ENCODE peak calls at places on chromosomes 1 and 21, in seven cellular contexts. One of them, this sample, is unnamed. For H3K9me3 and H3K4me1, the result is how much of the 10 kb centered on the place peaks cover.

GRCh38 chr1:27906764-27907163 is 28.0 kb upstream of the SMPDL3B start:
- DNase-seq in neural progenitor cell: no peak
- DNase-seq in GM23248: no peak
- DNase-seq in hepatocyte: no peak
- DNase-seq in astrocyte: no peak
- DNase-seq in fibroblast of lung: no peak
- DNase-seq in PC-3: no peak
- DNase-seq in this sample: no peak

GRCh38 chr1:101587749-101588148 is 350.9 kb downstream of the S1PR1 start:
- DNase-seq in hepatocyte: peak
- DNase-seq in fibroblast of lung: peak
- DNase-seq in GM23248: peak
- DNase-seq in PC-3: no peak
- DNase-seq in neural progenitor cell: no peak
- DNase-seq in astrocyte: peak
- DNase-seq in this sample: no peak

GRCh38 chr1:10438677-10439163 is 8.5 kb downstream of the CENPS start:
- DNase-seq in neural progenitor cell: no peak
- DNase-seq in hepatocyte: no peak
- DNase-seq in GM23248: no peak
- DNase-seq in fibroblast of lung: no peak
- DNase-seq in astrocyte: no peak
- DNase-seq in PC-3: no peak
- DNase-seq in this sample: no peak

GRCh38 chr1:6668503-6668902 is 33.1 kb downstream of the DNAJC11 start:
- DNase-seq in GM23248: no peak
- DNase-seq in PC-3: no peak
- DNase-seq in fibroblast of lung: no peak
- DNase-seq in hepatocyte: no peak
- DNase-seq in neural progenitor cell: no peak
- DNase-seq in astrocyte: no peak
- DNase-seq in this sample: no peak

GRCh38 chr1:201065686-201066085 is 42.2 kb upstream of the KIF21B start:
- DNase-seq in fibroblast of lung: no peak
- DNase-seq in astrocyte: no peak
- DNase-seq in GM23248: no peak
- DNase-seq in neural progenitor cell: no peak
- DNase-seq in hepatocyte: no peak
- DNase-seq in PC-3: no peak
- DNase-seq in this sample: no peak

GRCh38 chr21:14569026-14569425 is 22.9 kb upstream of the SAMSN1 start:
- DNase-seq in hepatocyte: no peak
- DNase-seq in PC-3: no peak
- DNase-seq in astrocyte: no peak
- DNase-seq in GM23248: no peak
- DNase-seq in fibroblast of lung: no peak
- DNase-seq in neural progenitor cell: no peak
- DNase-seq in this sample: no peak

GRCh38 chr21:30194701-30195299 is 21.1 kb downstream of the CLDN8 start:
- DNase-seq in PC-3: peak
- DNase-seq in hepatocyte: peak
- DNase-seq in neural progenitor cell: peak
- DNase-seq in fibroblast of lung: no peak
- DNase-seq in GM23248: peak
- DNase-seq in astrocyte: no peak
- DNase-seq in this sample: peak

GRCh38 chr1:187264995-187265602 is 436.4 kb downstream of the PLA2G4A start:
- DNase-seq in PC-3: peak
- DNase-seq in GM23248: peak
- DNase-seq in astrocyte: peak
- DNase-seq in fibroblast of lung: peak
- DNase-seq in hepatocyte: peak
- DNase-seq in neural progenitor cell: peak
- DNase-seq in this sample: peak

GRCh38 chr1:11806307-11806936 is 431 bp downstream of the CLCN6 start:
- DNase-seq in GM23248: peak
- DNase-seq in hepatocyte: peak
- DNase-seq in fibroblast of lung: peak
- DNase-seq in astrocyte: peak
- DNase-seq in PC-3: peak
- DNase-seq in neural progenitor cell: no peak
- DNase-seq in this sample: peak

GRCh38 chr21:17512245-17513213 is at the start of gene CXADR:
- DNase-seq in hepatocyte: peak
- DNase-seq in PC-3: peak
- DNase-seq in fibroblast of lung: peak
- DNase-seq in neural progenitor cell: peak
- DNase-seq in GM23248: peak
- DNase-seq in astrocyte: peak
- DNase-seq in this sample: peak

GRCh38 chr1:115564201-115564600 is 77.6 kb upstream of the VANGL1 start:
- DNase-seq in GM23248: no peak
- DNase-seq in neural progenitor cell: peak
- DNase-seq in PC-3: no peak
- DNase-seq in astrocyte: no peak
- DNase-seq in fibroblast of lung: peak
- DNase-seq in hepatocyte: no peak
- DNase-seq in this sample: no peak

GRCh38 chr1:208595745-208596144 is 351.6 kb upstream of the PLXNA2 start:
- DNase-seq in GM23248: peak
- DNase-seq in neural progenitor cell: no peak
- DNase-seq in PC-3: peak
- DNase-seq in fibroblast of lung: peak
- DNase-seq in hepatocyte: peak
- DNase-seq in astrocyte: peak
- DNase-seq in this sample: no peak

GRCh38 chr21:32949701-32950100 is 76.0 kb upstream of the OLIG2 start:
- DNase-seq in neural progenitor cell: peak
- DNase-seq in astrocyte: no peak
- DNase-seq in hepatocyte: no peak
- DNase-seq in fibroblast of lung: no peak
- DNase-seq in GM23248: no peak
- DNase-seq in PC-3: no peak
- DNase-seq in this sample: no peak

DNA sequence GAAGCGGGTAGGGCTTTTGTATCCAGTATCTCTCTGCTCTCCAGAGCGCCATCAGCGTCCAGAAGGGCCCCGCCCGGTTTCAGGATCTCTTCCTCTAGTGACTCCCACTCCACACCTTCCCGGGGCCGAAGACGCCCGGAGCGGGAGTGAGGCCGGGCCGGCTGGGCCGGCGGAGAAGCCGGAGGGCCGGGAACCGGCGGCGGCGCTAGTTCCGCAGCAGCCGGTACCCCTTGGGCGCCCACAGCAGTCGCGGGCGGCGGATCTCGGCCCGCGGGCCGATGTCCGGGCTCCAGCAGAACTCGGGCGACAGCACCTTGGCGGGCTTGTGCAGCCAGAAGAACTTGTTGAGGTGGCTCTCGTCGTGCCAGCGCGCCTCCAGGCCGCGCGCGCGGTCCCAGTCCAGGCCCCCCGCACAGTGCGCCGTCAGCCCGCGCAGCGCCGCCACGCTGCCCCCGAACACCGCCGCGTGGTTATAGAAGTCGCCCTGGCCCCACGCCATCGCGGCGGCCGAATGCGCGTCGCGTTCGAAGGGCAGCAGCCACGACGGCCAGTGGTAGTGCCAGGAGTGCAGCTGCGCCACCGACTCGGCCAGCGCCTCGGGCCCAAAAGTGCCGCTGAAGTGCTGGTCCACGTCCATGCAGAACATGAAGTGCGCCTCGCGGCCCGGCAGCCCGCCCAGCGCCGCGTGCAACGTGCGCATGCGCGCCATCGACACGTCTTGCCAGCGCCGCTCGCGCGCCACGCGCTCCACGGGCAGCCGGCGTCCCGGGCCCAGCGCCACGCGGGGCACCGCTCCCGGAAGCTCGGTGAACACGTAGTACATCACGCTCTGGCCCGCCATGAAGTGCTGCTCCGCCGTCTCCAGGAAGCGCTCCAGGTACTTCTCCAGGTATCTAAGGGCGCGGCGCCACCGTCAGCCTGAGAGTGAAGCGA is 14.1 kb downstream of the A3GALT2 start:
- DNase-seq in neural progenitor cell: no peak
- DNase-seq in astrocyte: no peak
- DNase-seq in hepatocyte: no peak
- DNase-seq in GM23248: peak
- DNase-seq in PC-3: no peak
- DNase-seq in fibroblast of lung: no peak
- DNase-seq in this sample: no peak
- TF ChIP-seq EZH2 in neural progenitor cell: no peak
- TF ChIP-seq EZH2 in astrocyte: peak
- TF ChIP-seq EZH2 in hepatocyte: no peak
- TF ChIP-seq EZH2 in GM23248: no peak
- TF ChIP-seq EZH2 in PC-3: no peak
- TF ChIP-seq EZH2 in fibroblast of lung: no peak
- TF ChIP-seq EZH2 in this sample: no peak

GRCh38 chr1:50812346-50812745 is 147.7 kb downstream of the FAF1 start:
- DNase-seq in fibroblast of lung: no peak
- DNase-seq in PC-3: no peak
- DNase-seq in neural progenitor cell: no peak
- DNase-seq in GM23248: no peak
- DNase-seq in astrocyte: no peak
- DNase-seq in hepatocyte: no peak
- DNase-seq in this sample: no peak
- H3K9me3 ChIP-seq in fibroblast of lung: under half
- H3K9me3 ChIP-seq in PC-3: under half
- H3K9me3 ChIP-seq in neural progenitor cell: under half
- H3K9me3 ChIP-seq in GM23248: under half
- H3K9me3 ChIP-seq in astrocyte: under half
- H3K9me3 ChIP-seq in hepatocyte: under half
- H3K9me3 ChIP-seq in this sample: under half

DNA sequence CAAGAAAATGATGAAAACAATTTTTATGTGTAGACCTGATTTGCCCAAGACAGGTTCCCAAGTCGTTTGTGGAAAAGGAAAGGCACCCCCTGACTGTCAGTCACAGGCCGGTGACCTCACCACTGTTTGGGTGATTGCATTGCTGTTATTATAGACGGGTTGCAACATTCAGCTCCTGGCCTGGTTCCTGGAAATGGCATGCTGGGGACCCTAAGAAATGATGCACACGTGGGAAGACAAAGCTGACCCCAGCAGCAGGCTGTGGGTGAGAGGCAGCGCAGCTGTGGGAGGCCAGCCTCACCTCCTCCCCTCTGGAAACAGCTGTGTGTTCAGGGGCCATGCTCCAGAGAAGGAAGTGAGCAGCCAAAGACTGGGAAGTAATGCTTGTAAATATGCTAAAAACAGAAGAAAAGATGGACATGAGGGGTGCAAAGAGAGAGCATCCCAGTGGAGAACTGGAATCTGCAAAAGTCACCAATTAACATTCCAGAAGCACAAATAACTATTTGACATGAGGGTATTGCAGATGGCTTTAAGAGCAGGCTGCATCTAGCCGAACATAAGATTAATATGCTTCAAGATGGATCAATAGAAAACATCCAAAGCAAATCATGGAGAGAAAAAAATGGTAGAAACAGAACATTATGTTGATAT is 23.4 kb upstream of the ABCG1 start:
- DNase-seq in PC-3: no peak
- DNase-seq in hepatocyte: no peak
- DNase-seq in fibroblast of lung: no peak
- DNase-seq in astrocyte: no peak
- DNase-seq in neural progenitor cell: no peak
- DNase-seq in GM23248: peak
- DNase-seq in this sample: no peak
- H3K4me1 ChIP-seq in PC-3: under half
- H3K4me1 ChIP-seq in hepatocyte: under half
- H3K4me1 ChIP-seq in fibroblast of lung: under half
- H3K4me1 ChIP-seq in astrocyte: under half
- H3K4me1 ChIP-seq in neural progenitor cell: under half
- H3K4me1 ChIP-seq in GM23248: under half
- H3K4me1 ChIP-seq in this sample: under half

GRCh38 chr1:156422602-156423091 is 53.6 kb downstream of the RHBG start:
- DNase-seq in astrocyte: no peak
- DNase-seq in GM23248: no peak
- DNase-seq in PC-3: peak
- DNase-seq in hepatocyte: no peak
- DNase-seq in neural progenitor cell: no peak
- DNase-seq in fibroblast of lung: no peak
- DNase-seq in this sample: no peak

GRCh38 chr1:156419863-156420208 is 50.8 kb downstream of the RHBG start:
- DNase-seq in neural progenitor cell: peak
- DNase-seq in fibroblast of lung: no peak
- DNase-seq in GM23248: no peak
- DNase-seq in PC-3: no peak
- DNase-seq in astrocyte: no peak
- DNase-seq in hepatocyte: no peak
- DNase-seq in this sample: no peak

GRCh38 chr1:156421939-156422601 is 53.1 kb downstream of the RHBG start:
- DNase-seq in GM23248: no peak
- DNase-seq in fibroblast of lung: no peak
- DNase-seq in PC-3: no peak
- DNase-seq in neural progenitor cell: no peak
- DNase-seq in astrocyte: no peak
- DNase-seq in hepatocyte: no peak
- DNase-seq in this sample: no peak

GRCh38 chr1:156421062-156421938 is 52.3 kb downstream of the RHBG start:
- DNase-seq in PC-3: peak
- DNase-seq in fibroblast of lung: peak
- DNase-seq in astrocyte: peak
- DNase-seq in neural progenitor cell: peak
- DNase-seq in hepatocyte: peak
- DNase-seq in GM23248: peak
- DNase-seq in this sample: peak

GRCh38 chr1:156420209-156421061 is 51.4 kb downstream of the RHBG start:
- DNase-seq in hepatocyte: no peak
- DNase-seq in neural progenitor cell: peak
- DNase-seq in PC-3: no peak
- DNase-seq in GM23248: peak
- DNase-seq in fibroblast of lung: no peak
- DNase-seq in astrocyte: no peak
- DNase-seq in this sample: peak
- TF ChIP-seq EZH2 in hepatocyte: peak
- TF ChIP-seq EZH2 in neural progenitor cell: peak
- TF ChIP-seq EZH2 in PC-3: no peak
- TF ChIP-seq EZH2 in GM23248: peak
- TF ChIP-seq EZH2 in fibroblast of lung: peak
- TF ChIP-seq EZH2 in astrocyte: peak
- TF ChIP-seq EZH2 in this sample: no peak

GRCh38 chr21:21632926-21633325 is 634.7 kb downstream of the NCAM2 start:
- DNase-seq in PC-3: no peak
- DNase-seq in fibroblast of lung: peak
- DNase-seq in neural progenitor cell: no peak
- DNase-seq in hepatocyte: no peak
- DNase-seq in astrocyte: peak
- DNase-seq in GM23248: no peak
- DNase-seq in this sample: no peak
- H3K9me3 ChIP-seq in PC-3: under half
- H3K9me3 ChIP-seq in fibroblast of lung: under half
- H3K9me3 ChIP-seq in neural progenitor cell: under half
- H3K9me3 ChIP-seq in hepatocyte: under half
- H3K9me3 ChIP-seq in astrocyte: under half
- H3K9me3 ChIP-seq in GM23248: under half
- H3K9me3 ChIP-seq in this sample: under half

GRCh38 chr1:55278378-55278777 is 63.2 kb upstream of the USP24 start:
- DNase-seq in PC-3: no peak
- DNase-seq in GM23248: no peak
- DNase-seq in astrocyte: no peak
- DNase-seq in hepatocyte: no peak
- DNase-seq in fibroblast of lung: no peak
- DNase-seq in neural progenitor cell: no peak
- DNase-seq in this sample: no peak
- H3K4me1 ChIP-seq in PC-3: under half
- H3K4me1 ChIP-seq in GM23248: under half
- H3K4me1 ChIP-seq in astrocyte: under half
- H3K4me1 ChIP-seq in hepatocyte: under half
- H3K4me1 ChIP-seq in fibroblast of lung: under half
- H3K4me1 ChIP-seq in neural progenitor cell: under half
- H3K4me1 ChIP-seq in this sample: under half

This sample was measured in MM.1S.